ENCODE peak calls at places on chromosomes 5 and 9, in eight cellular contexts. P is A549, W is H1, H is tibial nerve, O is GM12878, L is transverse colon, U is sigmoid colon, J is ovary. D is an unnamed sample.

GRCh38 chr5:179696605-179697004 is 2.2 kb upstream of the CANX start:
- DNase-seq in O (no peak), W (no peak), P (no peak), L (no peak), H (no peak), U (no peak), J (no peak), D (no peak)

GRCh38 chr5:125408582-125409069 is 662.2 kb upstream of the ZNF608 start:
- DNase-seq in H (no peak), O (no peak), U (no peak), L (peak), J (no peak), W (no peak), P (peak), D (no peak)

GRCh38 chr9:98575379-98576346 is 133.1 kb downstream of the GABBR2 start:
- DNase-seq in P (peak), U (no peak), O (peak), W (no peak), L (no peak), J (no peak), H (no peak), D (peak)

GRCh38 chr9:136437430-136437829 is 2.2 kb downstream of the INPP5E start:
- DNase-seq in U (no peak), J (no peak), P (no peak), L (no peak), W (no peak), H (peak), O (no peak), D (peak)

GRCh38 chr5:82351754-82352145 is 73.6 kb upstream of the RPS23 start:
- DNase-seq in O (no peak), J (no peak), P (peak), W (no peak), L (no peak), H (no peak), U (no peak), D (no peak)

GRCh38 chr5:180607861-180608571 is 16.7 kb upstream of the SCGB3A1 start:
- DNase-seq in P (no peak), J (no peak), L (no peak), U (no peak), W (no peak), O (no peak), H (no peak), D (peak)

GRCh38 chr5:150575745-150576448 is 64.6 kb upstream of the SYNPO start:
- DNase-seq in O (no peak), J (peak), P (no peak), L (no peak), W (no peak), U (peak), H (no peak), D (no peak)

GRCh38 chr5:89105836-89106235 is 222.9 kb upstream of the MEF2C start:
- DNase-seq in H (no peak), U (no peak), W (no peak), O (no peak), L (no peak), J (no peak), P (no peak), D (no peak)

GRCh38 chr5:39015743-39016586 is 58.2 kb downstream of the RICTOR start:
- DNase-seq in O (no peak), W (no peak), J (no peak), H (no peak), L (no peak), P (peak), U (no peak), D (no peak)

GRCh38 chr9:136244116-136244775 is 1.4 kb downstream of the QSOX2 start:
- DNase-seq in U (no peak), H (no peak), J (no peak), L (no peak), O (peak), W (no peak), P (no peak), D (no peak)

GRCh38 chr9:97740848-97741821 is 44.0 kb upstream of the XPA start:
- DNase-seq in O (no peak), U (peak), J (peak), H (no peak), L (peak), P (no peak), W (peak), D (peak)

GRCh38 chr9:93207326-93207814 is 23.4 kb downstream of the WNK2 start:
- DNase-seq in H (peak), O (no peak), J (peak), W (no peak), P (no peak), U (peak), L (no peak), D (no peak)

GRCh38 chr5:94267350-94267899 is 351.0 kb downstream of the KIAA0825 start:
- DNase-seq in J (no peak), H (no peak), L (no peak), P (no peak), O (no peak), U (no peak), W (no peak), D (no peak)

GRCh38 chr9:91117959-91118651 is 243.6 kb downstream of the AUH start:
- DNase-seq in P (no peak), O (no peak), L (peak), U (peak), J (peak), W (peak), H (peak), D (peak)

GRCh38 chr5:151037561-151038291 is 17.3 kb downstream of the GPX3 start:
- DNase-seq in U (peak), J (peak), W (no peak), P (no peak), L (no peak), O (no peak), H (peak), D (no peak)

GRCh38 chr5:132203464-132203818 is 24.2 kb downstream of the P4HA2 start:
- DNase-seq in O (no peak), J (no peak), L (no peak), H (no peak), P (no peak), U (no peak), W (no peak), D (no peak)

GRCh38 chr5:149486726-149487635 is 64.3 kb downstream of the CSNK1A1 start:
- DNase-seq in P (no peak), J (no peak), H (no peak), L (no peak), O (no peak), W (no peak), U (no peak), D (no peak)

GRCh38 chr9:136977223-136978072 is at the start of gene PTGDS:
- DNase-seq in P (no peak), J (peak), U (no peak), L (no peak), O (no peak), W (no peak), H (peak), D (no peak)

GRCh38 chr5:126354012-126354856 is 69.0 kb upstream of the GRAMD2B start:
- DNase-seq in W (no peak), O (peak), L (no peak), U (no peak), J (no peak), P (peak), H (peak), D (no peak)

GRCh38 chr9:68640421-68641089 is 64.5 kb upstream of the PIP5K1B start:
- DNase-seq in O (peak), L (no peak), P (no peak), U (no peak), W (no peak), J (no peak), H (no peak), D (no peak)

DNA sequence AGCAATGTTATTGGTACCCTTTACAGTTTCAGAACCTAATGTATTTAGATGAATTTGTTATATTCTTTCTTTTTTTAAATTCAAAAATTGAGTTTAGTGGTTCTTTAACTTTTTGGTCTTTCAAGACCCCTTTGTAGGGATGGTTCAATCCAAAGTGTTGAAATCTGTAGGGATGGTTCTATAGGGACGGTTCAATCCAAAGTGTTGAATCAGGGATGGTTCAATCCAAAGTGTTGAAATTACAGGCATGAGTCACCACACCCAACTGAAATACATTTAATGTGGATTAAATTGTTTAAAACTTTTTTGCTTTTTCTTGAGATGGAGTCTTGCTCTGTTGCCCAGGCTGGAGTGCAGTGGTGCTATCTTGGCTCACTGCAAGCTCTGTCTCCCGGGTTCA is 30.6 kb downstream of the SNX2 start:
- DNase-seq in U (no peak), O (no peak), J (no peak), W (no peak), P (peak), H (no peak), L (no peak), D (no peak)
- TF ChIP-seq EP300 in U (no peak), O (no peak), J (no peak), W (no peak), P (no peak), H (no peak), L (no peak), D (no peak)

DNA sequence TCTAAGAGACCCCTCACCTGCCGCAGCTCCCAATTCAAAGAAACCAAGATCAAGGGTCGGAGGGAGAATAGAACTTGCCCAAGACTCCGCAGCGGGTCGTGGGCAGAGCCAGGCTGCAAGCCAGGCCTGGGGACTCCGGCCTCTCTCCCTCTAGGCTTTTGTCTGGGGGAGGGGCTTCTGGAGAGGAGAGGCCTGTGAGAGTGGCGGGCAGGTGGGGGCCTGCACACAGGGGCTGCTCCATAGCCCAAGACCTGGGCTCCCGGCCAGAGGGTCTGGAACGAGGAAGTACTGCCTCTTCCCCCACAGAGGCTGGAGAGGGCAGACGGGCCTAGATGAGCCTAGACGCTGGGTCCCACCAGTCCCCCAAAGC is 5.1 kb upstream of the ST6GALNAC6 start:
- DNase-seq in O (no peak), L (no peak), J (peak), H (no peak), W (no peak), U (peak), P (no peak), D (peak)
- TF ChIP-seq POLR2A in O (no peak), L (no peak), J (no peak), H (no peak), W (no peak), U (no peak), P (no peak), D (peak)

GRCh38 chr9:86944974-86945867 is 2.1 kb downstream of the GAS1 start:
- DNase-seq in U (peak), L (no peak), P (no peak), O (no peak), J (no peak), W (no peak), H (no peak), D (no peak)

GRCh38 chr9:86947146-86948081 is at the start of gene GAS1:
- DNase-seq in H (peak), W (peak), J (peak), U (peak), P (peak), L (peak), O (no peak), D (peak)

GRCh38 chr9:86946712-86947145 is 577 bp downstream of the GAS1 start:
- DNase-seq in W (no peak), H (peak), P (peak), L (peak), O (no peak), U (peak), J (no peak), D (peak)

GRCh38 chr9:86943871-86944240 is 3.5 kb downstream of the GAS1 start:
- DNase-seq in H (peak), U (no peak), O (no peak), L (no peak), P (no peak), W (no peak), J (no peak), D (no peak)

GRCh38 chr9:86945868-86946711 is 1.2 kb downstream of the GAS1 start:
- DNase-seq in L (peak), P (peak), J (peak), U (peak), H (peak), O (no peak), W (no peak), D (peak)
- TF ChIP-seq CTCF in L (no peak), P (no peak), J (no peak), U (no peak), H (no peak), O (no peak), W (peak), D (no peak)

DNA sequence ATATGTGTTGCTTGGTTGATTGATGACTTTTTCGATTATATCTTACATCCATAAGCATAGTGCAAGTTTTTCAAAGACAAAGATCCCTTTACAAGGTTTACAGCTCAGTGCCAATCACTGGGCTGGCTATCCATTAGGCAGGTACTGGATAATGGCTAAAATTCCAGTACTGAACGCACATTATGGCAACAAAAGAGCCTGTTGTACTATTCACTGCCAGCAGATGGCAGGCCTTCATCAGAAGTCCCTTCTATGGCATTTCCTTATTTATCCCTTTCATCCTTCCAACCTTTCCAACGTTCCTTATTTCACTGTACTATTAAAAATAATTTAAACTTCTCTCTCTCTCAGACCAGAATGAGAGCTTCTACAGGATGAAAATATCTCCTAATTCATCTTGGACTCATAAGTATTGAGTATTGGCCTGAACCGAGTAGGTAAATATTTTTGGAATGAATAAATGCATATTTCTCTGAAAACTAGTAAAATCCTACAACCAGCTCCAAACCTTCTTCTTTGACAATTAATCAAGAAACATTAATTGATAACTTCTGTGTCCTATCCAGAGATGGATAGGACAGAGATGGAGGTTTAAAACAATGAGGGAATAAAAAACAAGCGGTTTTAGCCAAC is 6.7 kb upstream of the WNT8A start:
- DNase-seq in U (peak), P (peak), J (peak), H (peak), O (no peak), L (peak), W (no peak), D (no peak)
- TF ChIP-seq EP300 in U (no peak), P (no peak), J (no peak), H (no peak), O (no peak), L (no peak), W (no peak), D (no peak)

GRCh38 chr5:41834506-41834905 is 35.7 kb downstream of the OXCT1 start:
- DNase-seq in U (no peak), H (no peak), L (no peak), W (no peak), J (no peak), O (no peak), P (no peak), D (no peak)

GRCh38 chr5:41841325-41841724 is 28.9 kb downstream of the OXCT1 start:
- DNase-seq in L (no peak), H (no peak), P (no peak), O (no peak), J (no peak), U (no peak), W (no peak), D (no peak)

GRCh38 chr5:41832430-41832829 is 37.8 kb downstream of the OXCT1 start:
- DNase-seq in J (no peak), U (no peak), W (no peak), L (no peak), H (no peak), O (no peak), P (no peak), D (no peak)

GRCh38 chr5:41831155-41831554 is 39.1 kb downstream of the OXCT1 start:
- DNase-seq in U (no peak), H (no peak), W (no peak), J (no peak), O (no peak), L (no peak), P (no peak), D (no peak)

DNA sequence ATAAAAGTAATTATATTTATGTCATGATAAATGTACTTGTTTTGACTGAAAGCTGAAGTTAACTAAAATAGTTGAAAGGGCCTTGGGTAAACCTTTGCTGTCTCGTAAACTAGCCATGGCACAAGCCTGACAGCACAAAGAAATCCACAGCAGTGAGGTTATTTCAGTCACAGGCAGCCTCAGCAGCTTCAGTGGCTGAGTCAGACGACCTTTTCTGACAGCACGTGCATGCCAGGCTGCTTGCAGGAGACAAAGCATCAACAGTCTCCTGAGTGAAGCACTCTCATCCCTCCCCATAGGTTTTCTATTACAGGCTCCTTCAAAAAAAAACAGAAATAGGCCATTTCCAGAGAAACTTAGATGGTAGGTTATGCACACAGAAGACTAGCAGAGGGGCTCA is 34.6 kb downstream of the OXCT1 start:
- DNase-seq in U (peak), P (peak), W (no peak), J (peak), O (no peak), L (no peak), H (peak), D (no peak)
- TF ChIP-seq POLR2A in U (no peak), P (no peak), W (no peak), J (no peak), O (no peak), L (no peak), H (no peak), D (no peak)

DNA sequence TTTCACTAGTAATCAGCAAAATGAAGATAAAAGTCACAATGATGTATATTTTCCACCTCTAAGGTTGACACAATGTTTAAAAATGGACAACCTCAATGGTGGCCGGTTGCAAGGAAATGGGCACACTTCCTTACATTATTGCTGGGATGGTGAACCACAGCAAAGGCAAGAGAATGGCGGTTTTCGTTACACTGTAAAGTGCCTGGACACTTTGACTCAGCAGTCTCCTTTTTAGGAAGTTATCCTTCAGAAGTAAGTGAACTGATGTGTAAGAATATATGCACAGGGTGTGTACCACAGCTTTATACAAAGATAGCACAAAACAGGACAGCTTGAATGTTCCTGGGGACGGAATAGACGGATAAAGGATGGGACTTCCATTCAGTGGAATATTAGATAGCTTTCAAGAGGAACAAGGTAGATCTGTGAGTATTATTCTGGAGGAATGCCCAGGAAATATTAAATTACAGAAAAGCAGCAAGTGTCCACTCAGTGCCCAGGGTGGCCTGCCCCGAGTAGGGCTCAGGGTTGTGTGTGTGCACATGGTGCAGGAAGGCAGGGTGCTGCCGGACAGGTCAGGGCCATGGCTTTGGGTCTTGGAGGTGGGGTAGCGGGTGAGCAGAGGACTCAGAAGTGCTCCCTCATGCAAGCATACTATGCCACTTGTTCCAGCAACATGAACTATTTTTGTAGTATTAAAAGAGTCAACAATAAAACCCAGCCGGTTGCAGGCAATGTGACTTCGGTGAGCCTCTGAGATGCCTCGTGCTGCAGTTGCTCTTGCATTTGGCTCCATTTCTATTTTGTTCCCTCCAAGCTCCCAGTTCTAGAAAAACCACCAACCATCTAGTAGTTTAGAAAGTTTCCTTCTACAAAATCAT is 24.5 kb downstream of the GADD45G start:
- DNase-seq in U (no peak), O (no peak), L (no peak), P (no peak), H (no peak), W (no peak), J (no peak), D (no peak)
- TF ChIP-seq CTCF in U (no peak), O (no peak), L (no peak), P (no peak), H (no peak), W (no peak), J (no peak), D (no peak)